ENCODE peak calls at places on chromosomes 13 and 19, in four cellular contexts. B is K562, C is Panc1, R is HepG2. W is an unnamed sample.

GRCh38 chr19:18943465-18943864 is 2.4 kb upstream of the HOMER3 start:
- DNase-seq in C (no peak), B (no peak), R (peak; percentile 29), W (no peak)

GRCh38 chr13:109451726-109452125 is 334.7 kb downstream of the IRS2 start:
- DNase-seq in B (no peak), R (no peak), C (no peak), W (no peak)

GRCh38 chr19:5624154-5624663 is 1.3 kb downstream of the SAFB start:
- DNase-seq in B (no peak), C (no peak), R (no peak), W (no peak)

GRCh38 chr19:32351807-32352630 is 6.6 kb downstream of the ZNF507 start:
- DNase-seq in C (no peak), R (no peak), B (no peak), W (no peak)

GRCh38 chr13:103443604-103444003 is 377.4 kb upstream of the SLC10A2 start:
- DNase-seq in C (no peak), R (no peak), B (no peak), W (no peak)

GRCh38 chr13:84658881-84659661 is 776.8 kb upstream of the SLITRK1 start:
- DNase-seq in C (no peak), B (no peak), R (no peak), W (no peak)

GRCh38 chr13:107365466-107366215 is 797.7 kb upstream of the ARGLU1 start:
- DNase-seq in B (no peak), C (no peak), R (no peak), W (no peak)

GRCh38 chr13:73898899-73899298 is 235.3 kb downstream of the KLF12 start:
- DNase-seq in R (no peak), B (no peak), C (no peak), W (no peak)

GRCh38 chr13:110023729-110024645 is 237.6 kb upstream of the IRS2 start:
- DNase-seq in R (no peak), B (no peak), C (no peak), W (no peak)

GRCh38 chr13:50574731-50575130 is 268.8 kb downstream of the DLEU7 start:
- DNase-seq in R (no peak), B (no peak), C (no peak), W (no peak)

GRCh38 chr13:62556973-62557372 is 1141.3 kb upstream of the PCDH20 start:
- DNase-seq in C (no peak), B (no peak), R (no peak), W (no peak)

GRCh38 chr13:99363391-99363790 is 56.2 kb upstream of the GPR183 start:
- DNase-seq in C (no peak), R (no peak), B (no peak), W (no peak)

GRCh38 chr13:97629601-97630272 is 195.8 kb downstream of the RAP2A start:
- DNase-seq in C (no peak), R (no peak), B (no peak), W (no peak)

GRCh38 chr19:17830567-17831418 is 9.5 kb upstream of the INSL3 start:
- DNase-seq in B (peak; percentile 100), R (no peak), C (peak; percentile 68), W (peak; percentile 91)

GRCh38 chr13:21137696-21138095 is 38.7 kb downstream of the SKA3 start:
- DNase-seq in R (peak; percentile 20), B (no peak), C (no peak), W (peak; percentile 59)

GRCh38 chr19:40594251-40594650 is 6.9 kb upstream of the LTBP4 start:
- DNase-seq in C (no peak), R (no peak), B (peak; percentile 56), W (no peak)

GRCh38 chr19:19591133-19591825 is 27.2 kb downstream of the PBX4 start:
- DNase-seq in R (peak; percentile 23), B (no peak), C (peak; percentile 32), W (no peak)

GRCh38 chr19:48506138-48506733 is 5.4 kb downstream of the LMTK3 start:
- DNase-seq in B (peak; percentile 57), C (no peak), R (peak; percentile 48), W (no peak)

GRCh38 chr13:37863708-37864107 is 5.9 kb downstream of the TRPC4 start:
- DNase-seq in C (no peak), R (no peak), B (no peak), W (no peak)

GRCh38 chr13:37136187-37136586 is 30.7 kb upstream of the CSNK1A1L start:
- DNase-seq in R (no peak), C (no peak), B (no peak), W (no peak)

GRCh38 chr19:45753548-45753947 is 15.5 kb downstream of the SIX5 start:
- DNase-seq in C (no peak), R (no peak), B (peak; percentile 43), W (no peak)

GRCh38 chr13:19864018-19864338 is 529 bp upstream of the ZMYM5 start:
- DNase-seq in C (no peak), R (no peak), B (peak; percentile 65), W (no peak)

GRCh38 chr13:19862511-19863313 is 737 bp downstream of the ZMYM5 start:
- DNase-seq in C (no peak), B (peak; percentile 32), R (no peak), W (no peak)

GRCh38 chr13:19863323-19864017 is at the start of gene ZMYM5:
- DNase-seq in C (peak; percentile 82), R (peak; percentile 93), B (peak; percentile 91), W (peak; percentile 95)

GRCh38 chr13:19860884-19861655 is 2.4 kb downstream of the ZMYM5 start:
- DNase-seq in B (no peak), C (no peak), R (peak; percentile 77), W (peak; percentile 80)

GRCh38 chr13:19861762-19862161 is 1.7 kb downstream of the ZMYM5 start:
- DNase-seq in R (no peak), C (no peak), B (no peak), W (no peak)
- H3K27ac ChIP-seq in R (peak overlapping the region; percentile 87), C (peak overlapping the region; percentile 89), B (peak overlapping the region; percentile 86), W (peak overlapping the region; percentile 98)

GRCh38 chr13:51823351-51823750 is 19.4 kb upstream of the DHRS12 start:
- DNase-seq in B (no peak), R (no peak), C (no peak), W (no peak)
- TF ChIP-seq TCF7L2 in B (no peak), R (no peak), C (no peak), W (no peak)

GRCh38 chr19:1469200-1469935 is 9.6 kb downstream of the C19orf25 start:
- DNase-seq in C (no peak), R (no peak), B (no peak), W (no peak)

GRCh38 chr19:1468274-1469199 is 10.5 kb downstream of the C19orf25 start:
- DNase-seq in C (no peak), R (no peak), B (no peak), W (no peak)

GRCh38 chr19:1470864-1471513 is 8.0 kb downstream of the C19orf25 start:
- DNase-seq in R (no peak), C (no peak), B (no peak), W (no peak)

GRCh38 chr19:1471514-1472107 is 7.4 kb downstream of the C19orf25 start:
- DNase-seq in B (no peak), C (no peak), R (no peak), W (no peak)

DNA sequence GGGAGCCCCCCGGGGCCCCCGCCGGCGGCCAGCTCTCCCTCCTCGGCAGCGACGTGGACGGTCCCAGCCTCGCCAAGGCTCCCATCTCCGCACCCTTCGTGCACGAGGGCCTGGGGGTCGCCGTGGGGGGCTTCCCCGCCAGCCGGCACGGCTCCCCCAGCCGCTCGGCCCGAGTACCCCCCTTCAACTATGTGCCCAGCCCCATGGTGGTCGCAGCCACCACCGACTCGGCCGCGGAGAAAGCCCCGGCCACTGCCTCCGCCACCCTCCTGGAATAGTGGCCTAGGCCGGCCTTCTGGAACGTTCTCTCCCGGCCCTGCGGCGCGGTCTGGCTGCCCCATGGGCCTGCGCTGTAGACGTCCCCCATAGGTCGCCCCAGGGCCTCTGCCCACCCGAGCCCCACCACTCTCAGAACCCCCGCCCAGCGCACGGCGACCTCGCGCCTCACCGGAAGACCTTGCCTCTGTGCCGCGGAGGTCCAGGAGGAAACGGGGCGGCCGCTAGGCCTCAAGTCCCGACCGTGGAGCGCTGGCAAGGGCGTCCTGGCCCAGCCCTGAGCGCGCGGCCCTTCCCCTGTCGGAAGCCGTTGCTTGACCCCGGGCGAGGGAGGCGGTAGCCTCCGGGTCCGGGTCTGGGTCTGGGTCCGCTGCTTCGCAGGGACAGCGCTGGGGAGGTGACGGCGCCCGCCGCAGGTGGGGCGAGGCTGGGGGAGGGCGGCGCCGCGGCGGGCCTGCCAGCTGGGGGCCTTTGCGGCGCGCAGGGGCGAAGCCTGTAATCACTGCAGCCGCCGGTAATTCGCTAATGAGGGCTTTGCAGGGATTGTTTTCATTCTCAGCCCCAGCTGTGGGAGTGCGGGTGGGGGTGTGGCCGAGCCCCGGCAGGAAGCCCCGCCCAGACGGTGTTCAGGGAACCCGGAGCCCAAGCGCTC is 8.8 kb downstream of the C19orf25 start:
- DNase-seq in B (peak; percentile 80), R (no peak), C (no peak), W (peak; percentile 42)
- H3K27ac ChIP-seq in B (no peak overlapping the region), R (no peak overlapping the region), C (no peak overlapping the region), W (peak overlapping the region; percentile 91)

GRCh38 chr19:51094696-51095279 is 12.1 kb upstream of the KLK14 start:
- DNase-seq in B (peak; percentile 85), R (peak; percentile 13), C (no peak), W (no peak)
- TF ChIP-seq TCF7L2 in B (no peak), R (no peak), C (peak; percentile 10), W (peak; percentile 81)

DNA sequence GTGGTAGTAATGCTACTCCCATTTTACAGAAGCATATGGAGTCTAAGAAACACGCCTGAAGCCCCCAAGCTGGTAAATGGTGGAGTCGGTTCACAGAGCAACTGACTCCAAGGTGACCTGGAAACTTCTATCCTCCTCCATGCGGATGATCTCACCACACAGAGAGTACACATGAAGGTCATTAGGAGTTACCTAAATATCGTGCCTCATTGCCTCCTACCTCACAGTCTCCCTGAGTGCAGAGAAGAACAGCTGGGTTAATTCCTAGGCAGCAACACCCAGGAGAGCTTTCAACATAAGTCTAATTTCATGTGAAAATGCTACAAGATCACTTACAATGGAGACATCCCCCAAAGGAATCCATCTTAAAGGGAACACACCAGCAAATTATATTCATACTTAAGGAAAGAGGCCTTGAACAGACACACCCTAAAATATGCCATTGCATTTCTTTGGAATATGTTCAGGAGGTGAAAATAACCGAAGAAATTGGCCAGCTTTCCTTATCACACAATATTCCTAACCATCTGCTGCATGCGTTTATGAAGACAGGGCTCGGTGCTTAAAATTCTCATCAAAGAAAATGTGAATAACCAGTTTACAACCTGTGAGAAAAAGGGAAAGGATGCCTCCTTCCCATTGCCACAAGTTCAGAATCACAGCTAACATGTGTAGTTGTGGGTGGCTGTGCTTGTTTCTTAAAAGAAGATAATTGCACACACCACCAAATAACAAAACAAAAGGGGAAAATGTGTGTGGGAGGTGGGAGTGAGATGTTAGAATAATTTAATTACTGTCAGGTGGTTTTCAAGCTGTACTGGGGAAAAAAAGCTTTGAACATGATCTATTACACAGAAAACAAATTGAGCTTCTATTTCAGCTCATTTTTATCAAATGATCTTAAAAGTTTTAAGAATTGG is 203.6 kb upstream of the NBEA start:
- DNase-seq in B (no peak), R (no peak), C (no peak), W (no peak)
- H3K27ac ChIP-seq in B (no peak overlapping the region), R (no peak overlapping the region), C (no peak overlapping the region), W (no peak overlapping the region)

W was measured in HCT116.